ENCODE peak calls at places on chromosome 10, in four cellular contexts. K is HepG2, A is A549, G is GM06990. F is an unnamed sample.

GRCh38 chr10:96835826-96836365 is 3.8 kb downstream of the LCOR start:
- DNase-seq in G (no peak), A (no peak), K (no peak), F (no peak)

GRCh38 chr10:420154-421121 is 269.0 kb downstream of the DIP2C start:
- DNase-seq in A (no peak), K (no peak), G (no peak), F (no peak)

GRCh38 chr10:59091239-59091638 is 85.2 kb upstream of the PHYHIPL start:
- DNase-seq in G (no peak), A (no peak), K (no peak), F (no peak)

GRCh38 chr10:72692057-72692891 is at the start of gene MCU:
- DNase-seq in K (no peak), A (peak), G (peak), F (peak)

GRCh38 chr10:91024541-91024940 is 103.7 kb upstream of the ANKRD1 start:
- DNase-seq in A (no peak), G (no peak), K (no peak), F (no peak)

GRCh38 chr10:114199239-114199638 is 20.1 kb downstream of the TDRD1 start:
- DNase-seq in A (no peak), G (no peak), K (no peak), F (no peak)

GRCh38 chr10:71431216-71431944 is 34.7 kb downstream of the CDH23 start:
- DNase-seq in A (no peak), K (no peak), G (no peak), F (no peak)

GRCh38 chr10:110399163-110400094 is 94.7 kb upstream of the SMNDC1 start:
- DNase-seq in K (peak), A (peak), G (no peak), F (no peak)

GRCh38 chr10:35661236-35661635 is 19.1 kb upstream of the FZD8 start:
- DNase-seq in K (no peak), G (no peak), A (no peak), F (no peak)

GRCh38 chr10:944034-944831 is 12.7 kb upstream of the LARP4B start:
- DNase-seq in A (no peak), G (peak), K (no peak), F (peak)

GRCh38 chr10:112375721-112376577 is 2.0 kb downstream of the ACSL5 start:
- DNase-seq in G (peak), K (peak), A (no peak), F (peak)

DNA sequence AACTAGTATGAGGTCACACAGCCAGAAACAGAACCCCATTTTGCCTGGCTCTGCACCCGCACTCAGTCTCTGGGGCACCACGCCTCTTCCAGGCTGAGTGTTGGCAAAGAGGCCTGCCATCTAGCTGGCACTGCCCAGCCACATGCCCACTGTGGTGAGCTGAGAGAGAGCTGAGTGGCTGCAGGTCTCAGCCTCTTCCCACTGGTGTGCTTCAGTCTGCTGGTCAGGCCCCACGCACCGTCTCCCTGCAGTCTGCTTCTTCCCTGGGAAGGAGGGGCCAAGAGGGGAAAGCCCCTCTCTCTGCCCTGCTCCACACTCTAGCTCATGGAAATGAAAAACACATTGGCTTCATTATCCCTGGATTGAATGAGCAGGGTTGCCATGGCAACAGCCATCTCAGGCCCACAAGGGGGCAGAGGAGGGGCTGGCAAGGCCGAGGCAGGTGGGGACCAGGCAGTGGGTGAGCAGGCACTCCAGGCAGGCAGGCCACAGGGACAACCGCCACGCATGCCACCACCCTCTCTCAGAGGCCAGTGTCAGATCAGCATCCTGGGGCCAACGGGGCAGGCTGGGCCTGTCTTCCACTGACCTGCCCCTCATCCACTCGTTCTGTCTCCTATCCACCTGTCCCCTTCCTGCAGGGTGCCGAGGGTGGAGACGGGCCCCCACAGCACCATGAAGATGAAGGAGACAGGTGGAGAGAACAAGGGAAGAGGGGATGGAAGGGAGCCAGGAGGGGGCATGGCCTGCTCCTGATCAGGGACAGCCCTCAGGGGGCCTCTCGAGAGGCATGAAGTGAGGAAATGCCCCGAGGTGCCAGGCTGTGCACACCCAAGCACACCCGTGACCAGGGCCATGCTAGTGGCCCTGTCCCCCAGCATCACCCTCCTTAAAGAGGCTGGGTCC is 110.9 kb downstream of the ZMIZ1 start:
- DNase-seq in A (no peak), G (no peak), K (no peak), F (no peak)
- TF ChIP-seq CTCF in A (no peak), G (no peak), K (peak), F (no peak)

DNA sequence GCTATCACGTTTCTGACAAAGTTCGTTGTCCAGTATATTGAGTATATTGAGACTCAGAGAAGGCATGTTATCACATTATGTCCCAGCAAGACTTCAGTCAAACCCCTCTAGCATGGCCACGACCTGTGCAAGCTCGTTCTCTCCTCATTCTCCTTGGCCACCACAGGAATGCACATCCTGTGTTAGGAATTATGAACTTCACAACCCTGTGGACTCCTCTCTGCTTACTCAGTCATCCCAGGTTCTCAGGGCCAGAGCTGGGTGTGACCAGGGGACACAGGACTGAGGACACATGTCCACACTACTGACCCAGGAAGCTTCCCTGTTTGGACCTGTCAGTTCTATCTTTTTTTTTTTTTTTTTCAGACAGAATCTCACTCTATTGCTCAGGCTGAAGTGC is 4.4 kb downstream of the SH2D4B start:
- DNase-seq in K (peak), A (no peak), G (no peak), F (no peak)
- TF ChIP-seq CTCF in K (no peak), A (no peak), G (no peak), F (no peak)

GRCh38 chr10:36721851-36722250 is 403.5 kb upstream of the ANKRD30A start:
- DNase-seq in A (no peak), K (no peak), G (no peak), F (no peak)

GRCh38 chr10:36720931-36721330 is 404.5 kb upstream of the ANKRD30A start:
- DNase-seq in G (no peak), A (no peak), K (no peak), F (no peak)

GRCh38 chr10:36722777-36723176 is 402.6 kb upstream of the ANKRD30A start:
- DNase-seq in K (no peak), G (no peak), A (no peak), F (no peak)

GRCh38 chr10:36730316-36730715 is 395.1 kb upstream of the ANKRD30A start:
- DNase-seq in K (no peak), G (no peak), A (no peak), F (no peak)

DNA sequence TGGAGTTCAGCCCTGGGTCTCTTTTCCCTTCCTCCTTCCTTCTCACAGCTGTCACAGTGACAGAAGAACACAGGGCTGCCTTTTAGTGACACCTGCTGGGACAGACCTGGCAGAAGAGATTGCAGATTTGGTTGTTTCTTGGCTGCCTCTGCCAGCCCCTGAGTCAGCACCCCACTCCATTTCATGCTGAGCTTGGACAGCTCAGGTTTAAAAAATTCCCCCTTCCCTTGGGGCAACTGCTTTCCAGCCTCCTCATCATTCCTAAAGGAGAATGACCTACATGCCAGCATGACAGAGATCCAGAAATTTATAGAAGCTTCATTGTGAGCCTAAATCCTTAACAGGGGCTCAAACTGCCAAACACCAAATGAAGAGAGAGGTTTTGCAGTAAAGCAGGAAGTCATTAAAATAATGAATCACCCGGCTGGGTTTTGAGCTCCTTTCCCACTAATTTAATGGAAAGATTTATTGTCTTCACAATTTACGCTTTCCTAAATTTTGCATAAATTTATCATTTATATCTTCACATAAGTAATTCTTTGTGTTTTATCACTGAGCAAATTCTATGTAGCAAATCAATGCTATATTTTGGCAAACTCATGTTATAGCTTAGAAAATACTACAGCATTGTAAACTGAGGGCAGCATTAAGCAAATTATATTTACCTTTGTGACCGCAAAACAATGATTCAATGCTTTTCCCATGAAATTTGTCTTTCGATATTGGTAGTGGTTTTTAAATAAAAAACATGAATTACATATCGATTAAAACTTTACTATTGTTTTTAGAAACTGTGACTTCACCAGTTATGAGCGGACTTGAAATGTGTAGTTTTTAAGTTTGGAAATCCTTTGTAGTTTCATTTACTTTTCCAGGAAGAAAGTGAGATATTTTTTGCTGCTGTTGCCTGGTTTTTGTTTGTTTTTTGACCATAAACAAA is 399.5 kb upstream of the ANKRD30A start:
- DNase-seq in K (peak), A (peak), G (no peak), F (no peak)
- TF ChIP-seq CTCF in K (peak), A (peak), G (peak), F (no peak)

GRCh38 chr10:2543142-2543886 is 524.0 kb upstream of the PFKP start:
- DNase-seq in G (no peak), A (no peak), K (no peak), F (no peak)
- TF ChIP-seq CTCF in G (no peak), A (no peak), K (no peak), F (no peak)

DNA sequence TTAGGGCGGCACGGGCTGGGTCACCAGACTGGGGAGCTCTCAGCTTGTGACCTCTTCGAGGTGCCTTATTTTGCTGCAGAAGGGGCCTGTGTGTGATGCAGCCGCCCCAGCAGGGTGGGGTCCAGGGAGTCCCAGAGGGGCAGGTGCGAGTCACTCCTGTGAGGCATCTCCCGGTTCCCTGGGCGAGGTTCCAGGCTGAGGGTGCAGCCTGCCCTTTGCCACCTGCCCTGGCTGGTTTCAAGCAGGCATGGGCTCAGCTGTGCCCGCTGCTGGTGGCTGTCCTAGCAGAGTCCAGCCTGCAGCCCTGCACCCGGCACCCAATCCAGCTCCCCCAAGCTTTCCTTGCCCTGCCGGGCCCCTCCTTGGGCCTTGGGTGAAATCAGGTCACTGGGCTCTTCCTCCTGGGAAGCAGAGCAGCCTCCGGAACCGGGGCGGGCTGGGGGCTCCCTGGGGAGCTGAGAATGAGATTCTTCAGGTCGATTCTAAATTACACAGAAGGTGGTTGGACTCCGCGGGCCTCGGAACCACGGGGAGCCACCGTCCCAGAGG is 64.8 kb downstream of the PWWP2B start:
- DNase-seq in K (no peak), G (no peak), A (no peak), F (no peak)
- TF ChIP-seq CTCF in K (no peak), G (no peak), A (no peak), F (no peak)

F was measured in activated CD8-positive, alpha-beta T cell treated with anti-CD3 and anti-CD28 coated beads for 36 hours.